ENCODE peak calls at places on chromosomes 4 and X, in five cellular contexts. One of them, this sample, is unnamed.

GRCh38 chr4:110092646-110093045 is 105.8 kb downstream of the ELOVL6 start:
- DNase-seq in left lung: no peak
- DNase-seq in heart left ventricle: no peak
- DNase-seq in glutamatergic neuron: no peak
- DNase-seq in foreskin keratinocyte: no peak
- DNase-seq in this sample: no peak

GRCh38 chr4:151045907-151046306 is 30.8 kb upstream of the LRBA start:
- DNase-seq in glutamatergic neuron: no peak
- DNase-seq in foreskin keratinocyte: no peak
- DNase-seq in heart left ventricle: no peak
- DNase-seq in left lung: no peak
- DNase-seq in this sample: peak

GRCh38 chr4:35548921-35549320 is 695.4 kb downstream of the ARAP2 start:
- DNase-seq in foreskin keratinocyte: no peak
- DNase-seq in heart left ventricle: no peak
- DNase-seq in glutamatergic neuron: no peak
- DNase-seq in left lung: no peak
- DNase-seq in this sample: no peak

GRCh38 chrX:119410027-119410819 is 11.1 kb downstream of the SLC25A43 start:
- DNase-seq in glutamatergic neuron: no peak
- DNase-seq in left lung: peak
- DNase-seq in heart left ventricle: no peak
- DNase-seq in foreskin keratinocyte: no peak
- DNase-seq in this sample: no peak

GRCh38 chrX:18981124-18981807 is 2.6 kb downstream of the PHKA2 start:
- DNase-seq in left lung: no peak
- DNase-seq in glutamatergic neuron: no peak
- DNase-seq in heart left ventricle: no peak
- DNase-seq in foreskin keratinocyte: no peak
- DNase-seq in this sample: no peak

GRCh38 chr4:39047691-39048090 is 14.3 kb upstream of the KLHL5 start:
- DNase-seq in glutamatergic neuron: no peak
- DNase-seq in foreskin keratinocyte: no peak
- DNase-seq in heart left ventricle: no peak
- DNase-seq in left lung: no peak
- DNase-seq in this sample: no peak

GRCh38 chr4:680931-681645 is 6.7 kb downstream of the MYL5 start:
- DNase-seq in left lung: peak
- DNase-seq in glutamatergic neuron: peak
- DNase-seq in heart left ventricle: peak
- DNase-seq in foreskin keratinocyte: no peak
- DNase-seq in this sample: peak

GRCh38 chrX:38937400-38937799 is 136.1 kb downstream of the MID1IP1 start:
- DNase-seq in glutamatergic neuron: no peak
- DNase-seq in heart left ventricle: no peak
- DNase-seq in foreskin keratinocyte: no peak
- DNase-seq in left lung: no peak
- DNase-seq in this sample: no peak

GRCh38 chr4:39732728-39733127 is 34.8 kb downstream of the UBE2K start:
- DNase-seq in foreskin keratinocyte: peak
- DNase-seq in heart left ventricle: no peak
- DNase-seq in left lung: no peak
- DNase-seq in glutamatergic neuron: no peak
- DNase-seq in this sample: no peak

GRCh38 chrX:47186096-47186740 is 7.4 kb upstream of the UBA1 start:
- DNase-seq in left lung: no peak
- DNase-seq in foreskin keratinocyte: no peak
- DNase-seq in glutamatergic neuron: no peak
- DNase-seq in heart left ventricle: no peak
- DNase-seq in this sample: no peak

GRCh38 chrX:13009844-13010243 is 34.6 kb downstream of the FAM9C start:
- DNase-seq in glutamatergic neuron: no peak
- DNase-seq in left lung: no peak
- DNase-seq in foreskin keratinocyte: no peak
- DNase-seq in heart left ventricle: no peak
- DNase-seq in this sample: no peak

GRCh38 chr4:12679217-12679616 is 804.9 kb downstream of the RAB28 start:
- DNase-seq in left lung: no peak
- DNase-seq in heart left ventricle: no peak
- DNase-seq in foreskin keratinocyte: no peak
- DNase-seq in glutamatergic neuron: no peak
- DNase-seq in this sample: no peak

GRCh38 chrX:68498044-68498507 is 775 bp upstream of the YIPF6 start:
- DNase-seq in foreskin keratinocyte: peak
- DNase-seq in heart left ventricle: no peak
- DNase-seq in glutamatergic neuron: no peak
- DNase-seq in left lung: no peak
- DNase-seq in this sample: peak

GRCh38 chrX:93673056-93673868 is at the start of gene NAP1L3:
- DNase-seq in foreskin keratinocyte: no peak
- DNase-seq in glutamatergic neuron: peak
- DNase-seq in heart left ventricle: peak
- DNase-seq in left lung: peak
- DNase-seq in this sample: peak

GRCh38 chrX:74242050-74242449 is 61.9 kb upstream of the ZCCHC13 start:
- DNase-seq in foreskin keratinocyte: peak
- DNase-seq in glutamatergic neuron: no peak
- DNase-seq in heart left ventricle: no peak
- DNase-seq in left lung: no peak
- DNase-seq in this sample: no peak

GRCh38 chr4:56217383-56217890 is 169.9 kb downstream of the AASDH start:
- DNase-seq in foreskin keratinocyte: no peak
- DNase-seq in left lung: no peak
- DNase-seq in heart left ventricle: no peak
- DNase-seq in glutamatergic neuron: no peak
- DNase-seq in this sample: no peak

GRCh38 chr4:40256329-40256728 is 59.5 kb downstream of the RHOH start:
- DNase-seq in left lung: no peak
- DNase-seq in glutamatergic neuron: no peak
- DNase-seq in heart left ventricle: no peak
- DNase-seq in foreskin keratinocyte: peak
- DNase-seq in this sample: no peak

GRCh38 chr4:44025376-44026020 is 423.1 kb downstream of the KCTD8 start:
- DNase-seq in heart left ventricle: no peak
- DNase-seq in glutamatergic neuron: no peak
- DNase-seq in foreskin keratinocyte: no peak
- DNase-seq in left lung: no peak
- DNase-seq in this sample: no peak

GRCh38 chr4:21304061-21304541 is 603.8 kb downstream of the PACRGL start:
- DNase-seq in glutamatergic neuron: peak
- DNase-seq in heart left ventricle: no peak
- DNase-seq in foreskin keratinocyte: no peak
- DNase-seq in left lung: no peak
- DNase-seq in this sample: peak

GRCh38 chr4:142883433-142883832 is 37.3 kb upstream of the INPP4B start:
- DNase-seq in heart left ventricle: no peak
- DNase-seq in left lung: no peak
- DNase-seq in glutamatergic neuron: no peak
- DNase-seq in foreskin keratinocyte: no peak
- DNase-seq in this sample: peak

GRCh38 chr4:182806259-182807252 is 110.6 kb downstream of the DCTD start:
- DNase-seq in glutamatergic neuron: peak
- DNase-seq in left lung: peak
- DNase-seq in foreskin keratinocyte: no peak
- DNase-seq in heart left ventricle: peak
- DNase-seq in this sample: peak

GRCh38 chr4:43274376-43274775 is 381.9 kb downstream of the GRXCR1 start:
- DNase-seq in left lung: no peak
- DNase-seq in heart left ventricle: no peak
- DNase-seq in foreskin keratinocyte: no peak
- DNase-seq in glutamatergic neuron: no peak
- DNase-seq in this sample: no peak

GRCh38 chrX:17377047-17377692 is 2.2 kb downstream of the NHS start:
- DNase-seq in foreskin keratinocyte: no peak
- DNase-seq in left lung: peak
- DNase-seq in heart left ventricle: peak
- DNase-seq in glutamatergic neuron: peak
- DNase-seq in this sample: peak

GRCh38 chr4:182142146-182143085 is 100.8 kb upstream of the TENM3 start:
- DNase-seq in left lung: no peak
- DNase-seq in heart left ventricle: no peak
- DNase-seq in foreskin keratinocyte: peak
- DNase-seq in glutamatergic neuron: peak
- DNase-seq in this sample: peak

GRCh38 chr4:176217510-176217909 is 22.1 kb upstream of the SPATA4 start:
- DNase-seq in left lung: no peak
- DNase-seq in foreskin keratinocyte: no peak
- DNase-seq in heart left ventricle: no peak
- DNase-seq in glutamatergic neuron: no peak
- DNase-seq in this sample: no peak

GRCh38 chr4:156732634-156733033 is 239.0 kb downstream of the PDGFC start:
- DNase-seq in glutamatergic neuron: no peak
- DNase-seq in heart left ventricle: no peak
- DNase-seq in left lung: no peak
- DNase-seq in foreskin keratinocyte: no peak
- DNase-seq in this sample: no peak

GRCh38 chrX:106401965-106402559 is 209.7 kb upstream of the RADX start:
- DNase-seq in foreskin keratinocyte: no peak
- DNase-seq in glutamatergic neuron: no peak
- DNase-seq in heart left ventricle: no peak
- DNase-seq in left lung: no peak
- DNase-seq in this sample: no peak

GRCh38 chr4:111854494-111855087 is 290.7 kb upstream of the FAM241A start:
- DNase-seq in glutamatergic neuron: no peak
- DNase-seq in heart left ventricle: no peak
- DNase-seq in left lung: no peak
- DNase-seq in foreskin keratinocyte: no peak
- DNase-seq in this sample: peak

GRCh38 chr4:89482248-89482647 is 174.6 kb upstream of the GPRIN3 start:
- DNase-seq in foreskin keratinocyte: no peak
- DNase-seq in left lung: no peak
- DNase-seq in heart left ventricle: no peak
- DNase-seq in glutamatergic neuron: no peak
- DNase-seq in this sample: no peak
- TF ChIP-seq CTCF in foreskin keratinocyte: peak
- TF ChIP-seq CTCF in left lung: no peak
- TF ChIP-seq CTCF in heart left ventricle: no peak
- TF ChIP-seq CTCF in glutamatergic neuron: no peak
- TF ChIP-seq CTCF in this sample: no peak

GRCh38 chr4:14387647-14388046 is 614.6 kb upstream of the CPEB2 start:
- DNase-seq in heart left ventricle: no peak
- DNase-seq in left lung: no peak
- DNase-seq in glutamatergic neuron: no peak
- DNase-seq in foreskin keratinocyte: no peak
- DNase-seq in this sample: no peak

GRCh38 chr4:14383652-14384051 is 618.6 kb upstream of the CPEB2 start:
- DNase-seq in heart left ventricle: no peak
- DNase-seq in left lung: no peak
- DNase-seq in foreskin keratinocyte: no peak
- DNase-seq in glutamatergic neuron: no peak
- DNase-seq in this sample: no peak

GRCh38 chr4:14384824-14385223 is 617.5 kb upstream of the CPEB2 start:
- DNase-seq in heart left ventricle: no peak
- DNase-seq in left lung: no peak
- DNase-seq in foreskin keratinocyte: no peak
- DNase-seq in glutamatergic neuron: no peak
- DNase-seq in this sample: no peak

DNA sequence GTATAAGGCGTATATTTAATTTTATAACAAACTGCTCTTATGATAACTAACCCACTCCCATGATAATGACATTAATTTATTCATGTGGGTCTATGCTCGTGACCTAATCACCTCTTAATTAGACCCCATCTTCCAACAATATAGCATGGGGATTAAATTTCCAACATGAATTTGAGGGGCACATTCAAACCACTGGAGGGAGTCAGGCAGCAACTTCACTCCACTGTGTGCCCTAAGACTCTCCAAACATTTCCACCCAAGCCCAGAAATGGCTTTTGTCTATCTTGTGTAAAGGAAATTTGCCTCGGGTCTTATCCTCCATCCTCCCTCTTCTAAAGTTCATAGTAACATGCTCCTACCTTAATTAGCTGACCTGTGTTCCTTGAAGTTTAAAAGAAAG is 616.1 kb upstream of the CPEB2 start:
- DNase-seq in glutamatergic neuron: no peak
- DNase-seq in heart left ventricle: no peak
- DNase-seq in foreskin keratinocyte: no peak
- DNase-seq in left lung: no peak
- DNase-seq in this sample: no peak
- TF ChIP-seq CTCF in glutamatergic neuron: no peak
- TF ChIP-seq CTCF in heart left ventricle: no peak
- TF ChIP-seq CTCF in foreskin keratinocyte: peak
- TF ChIP-seq CTCF in left lung: no peak
- TF ChIP-seq CTCF in this sample: no peak

DNA sequence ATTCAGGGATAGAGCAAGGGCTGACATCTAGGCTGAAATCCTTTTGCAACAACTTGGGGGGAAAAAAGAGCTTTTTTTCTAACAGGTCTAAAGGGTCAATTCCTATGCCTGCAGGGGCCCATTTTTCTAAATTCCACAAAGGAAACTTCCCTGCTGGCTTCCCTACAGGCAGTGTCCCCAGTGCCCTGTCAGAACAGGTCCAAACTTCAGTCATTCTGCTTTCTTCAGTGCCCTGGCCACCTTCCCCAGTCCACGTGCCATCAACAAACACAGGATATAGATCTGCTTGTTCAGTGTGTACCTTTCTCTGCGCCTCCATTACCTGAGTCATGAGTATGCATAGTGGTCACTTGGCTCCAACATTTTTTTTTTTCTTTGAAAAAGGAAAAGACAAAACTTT is 84.1 kb upstream of the JADE1 start:
- DNase-seq in left lung: no peak
- DNase-seq in heart left ventricle: no peak
- DNase-seq in foreskin keratinocyte: no peak
- DNase-seq in glutamatergic neuron: no peak
- DNase-seq in this sample: no peak
- TF ChIP-seq CTCF in left lung: no peak
- TF ChIP-seq CTCF in heart left ventricle: no peak
- TF ChIP-seq CTCF in foreskin keratinocyte: no peak
- TF ChIP-seq CTCF in glutamatergic neuron: no peak
- TF ChIP-seq CTCF in this sample: no peak

DNA sequence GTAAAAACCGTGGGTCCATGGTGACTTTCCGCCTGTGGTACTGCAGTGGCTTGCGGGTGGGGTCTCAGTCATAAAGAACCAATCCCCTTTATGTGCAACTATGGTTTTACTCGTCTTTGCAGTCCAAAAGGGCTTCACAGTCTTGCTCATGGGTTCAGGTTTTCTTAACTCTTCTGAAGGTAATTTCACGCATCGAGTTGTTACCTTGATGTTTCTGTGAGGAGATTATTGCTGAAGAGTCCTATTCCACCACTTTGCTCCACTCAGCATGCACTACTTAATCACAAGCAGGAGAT is 41.5 kb downstream of the F8 start:
- DNase-seq in heart left ventricle: no peak
- DNase-seq in foreskin keratinocyte: no peak
- DNase-seq in glutamatergic neuron: no peak
- DNase-seq in left lung: no peak
- DNase-seq in this sample: no peak
- TF ChIP-seq CTCF in heart left ventricle: no peak
- TF ChIP-seq CTCF in foreskin keratinocyte: no peak
- TF ChIP-seq CTCF in glutamatergic neuron: peak
- TF ChIP-seq CTCF in left lung: no peak
- TF ChIP-seq CTCF in this sample: no peak

This sample was measured in endothelial cell.